ENCODE peak calls at places on chromosomes 11 and 22, in five cellular contexts. X is cardiac muscle cell, Q is left ventricle myocardium inferior, N is Peyer's patch, V is SK-N-SH. E is an unnamed sample. For H3K9me3, the result is how much of the 10 kb centered on the place peaks cover.

GRCh38 chr11:58685973-58686720 is 45.6 kb downstream of the GLYAT start:
- DNase-seq in X (no peak), Q (no peak), N (no peak), V (no peak), E (no peak)

GRCh38 chr11:12248330-12248729 is 129.0 kb upstream of the PARVA start:
- DNase-seq in X (no peak), Q (peak), N (peak), V (peak), E (peak)

GRCh38 chr22:42074153-42074750 is at the start of gene PHETA2:
- DNase-seq in X (peak), Q (peak), N (peak), V (peak), E (no peak)

GRCh38 chr11:19060629-19061028 is at the start of gene MRGPRX2:
- DNase-seq in X (no peak), Q (no peak), N (no peak), V (no peak), E (no peak)

GRCh38 chr11:69654660-69655478 is 13.9 kb downstream of the CCND1 start:
- DNase-seq in X (no peak), Q (no peak), N (no peak), V (no peak), E (no peak)

GRCh38 chr11:697028-697491 is 1.4 kb downstream of the TMEM80 start:
- DNase-seq in X (no peak), Q (no peak), N (no peak), V (no peak), E (no peak)

GRCh38 chr11:99979052-99979451 is 708.0 kb upstream of the ARHGAP42 start:
- DNase-seq in X (no peak), Q (no peak), N (no peak), V (no peak), E (no peak)

GRCh38 chr22:22657712-22658111 is 13.3 kb downstream of the GGTLC2 start:
- DNase-seq in X (no peak), Q (no peak), N (no peak), V (no peak), E (no peak)

GRCh38 chr22:38454361-38455062 is 487 bp downstream of the KCNJ4 start:
- DNase-seq in X (peak), Q (no peak), N (no peak), V (peak), E (no peak)

GRCh38 chr11:67022341-67022933 is 497 bp upstream of the SYT12 start:
- DNase-seq in X (no peak), Q (no peak), N (peak), V (peak), E (peak)

GRCh38 chr22:36796629-36797175 is 20.1 kb downstream of the PVALB start:
- DNase-seq in X (no peak), Q (no peak), N (no peak), V (no peak), E (no peak)

GRCh38 chr11:126465573-126466287 is 110.2 kb downstream of the ST3GAL4 start:
- DNase-seq in X (no peak), Q (no peak), N (peak), V (peak), E (peak)

GRCh38 chr11:120835601-120836228 is 188.2 kb upstream of the TBCEL start:
- DNase-seq in X (no peak), Q (no peak), N (no peak), V (no peak), E (no peak)

GRCh38 chr11:36238881-36239280 is 50.3 kb downstream of the COMMD9 start:
- DNase-seq in X (no peak), Q (no peak), N (no peak), V (no peak), E (no peak)

GRCh38 chr11:77322926-77323590 is 21.6 kb upstream of the GDPD4 start:
- DNase-seq in X (no peak), Q (no peak), N (no peak), V (no peak), E (no peak)

GRCh38 chr22:23251445-23252093 is 71.3 kb downstream of the BCR start:
- DNase-seq in X (no peak), Q (no peak), N (peak), V (no peak), E (no peak)

GRCh38 chr22:20021196-20022181 is 579 bp downstream of the TANGO2 start:
- DNase-seq in X (peak), Q (peak), N (peak), V (peak), E (peak)

GRCh38 chr11:57460017-57460755 is at the start of gene RTN4RL2:
- DNase-seq in X (peak), Q (peak), N (no peak), V (peak), E (peak)

GRCh38 chr11:21785351-21785750 is 407.5 kb upstream of the ANO5 start:
- DNase-seq in X (no peak), Q (no peak), N (no peak), V (no peak), E (no peak)

GRCh38 chr22:35766654-35767580 is 49.2 kb downstream of the APOL5 start:
- DNase-seq in X (peak), Q (no peak), N (no peak), V (no peak), E (no peak)

GRCh38 chr22:17785185-17786184 is 11.2 kb upstream of the BID start:
- DNase-seq in X (no peak), Q (peak), N (peak), V (no peak), E (peak)

GRCh38 chr22:37484115-37485005 is 1.8 kb downstream of the MFNG start:
- DNase-seq in X (no peak), Q (peak), N (peak), V (no peak), E (peak)

GRCh38 chr11:65432686-65433582 is 10.3 kb downstream of the NEAT1 start:
- DNase-seq in X (peak), Q (no peak), N (no peak), V (no peak), E (no peak)

GRCh38 chr11:6531267-6531752 is 34.2 kb downstream of the DNHD1 start:
- DNase-seq in X (peak), Q (no peak), N (no peak), V (peak), E (no peak)

GRCh38 chr22:29700949-29701927 is 18.6 kb upstream of the CABP7 start:
- DNase-seq in X (peak), Q (no peak), N (peak), V (peak), E (no peak)

GRCh38 chr11:3826721-3827120 is 14.0 kb downstream of the RHOG start:
- DNase-seq in X (no peak), Q (no peak), N (no peak), V (no peak), E (no peak)

GRCh38 chr11:68896171-68896959 is 7.3 kb downstream of the MRPL21 start:
- DNase-seq in X (no peak), Q (no peak), N (no peak), V (no peak), E (no peak)

GRCh38 chr11:112460141-112460540 is 199.5 kb upstream of the PLET1 start:
- DNase-seq in X (no peak), Q (no peak), N (no peak), V (no peak), E (no peak)

GRCh38 chr11:91796999-91797398 is 427.6 kb upstream of the FAT3 start:
- DNase-seq in X (no peak), Q (no peak), N (no peak), V (no peak), E (no peak)

GRCh38 chr11:14218728-14219127 is 140.3 kb downstream of the RRAS2 start:
- DNase-seq in X (no peak), Q (no peak), N (no peak), V (no peak), E (no peak)

GRCh38 chr11:101187748-101188147 is 58.1 kb upstream of the PGR start:
- DNase-seq in X (no peak), Q (no peak), N (no peak), V (no peak), E (no peak)

GRCh38 chr11:75689861-75690641 is 21.2 kb upstream of the MAP6 start:
- DNase-seq in X (no peak), Q (no peak), N (no peak), V (no peak), E (no peak)

GRCh38 chr11:110971110-110971509 is 258.9 kb upstream of the ARHGAP20 start:
- DNase-seq in X (no peak), Q (no peak), N (no peak), V (no peak), E (no peak)

GRCh38 chr22:31491218-31491962 is 1.7 kb upstream of the EIF4ENIF1 start:
- DNase-seq in X (no peak), Q (no peak), N (no peak), V (no peak), E (no peak)
- H3K4me3 ChIP-seq in X (no peak), Q (peak), N (no peak), V (no peak), E (no peak)

DNA sequence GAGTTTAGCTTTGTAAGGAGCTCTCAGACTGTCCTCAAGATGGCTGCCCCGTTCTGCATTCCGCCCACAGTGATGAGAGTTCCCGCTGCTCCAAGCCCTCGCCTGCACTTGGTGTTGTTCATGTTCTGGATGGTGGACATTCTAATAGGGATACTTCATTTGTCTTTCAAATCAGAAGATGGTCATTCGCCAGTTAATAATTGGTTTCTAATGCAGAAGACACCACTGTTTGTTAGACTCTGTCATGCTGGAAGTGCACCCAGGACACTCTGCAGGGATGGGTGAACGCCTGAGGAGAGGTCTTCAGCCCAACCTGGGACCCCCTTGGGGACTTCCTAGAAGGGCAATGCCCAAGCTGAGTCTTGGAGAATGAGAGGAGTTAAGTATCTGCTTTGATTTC is 836.4 kb downstream of the TBC1D22A start:
- DNase-seq in X (no peak), Q (no peak), N (no peak), V (no peak), E (no peak)
- H3K9me3 ChIP-seq in X (under half), Q (under half), N (under half), V (under half), E (under half)

GRCh38 chr11:2774173-2775082 is 74.6 kb upstream of the KCNQ1OT1 start:
- DNase-seq in X (no peak), Q (no peak), N (peak), V (no peak), E (peak)
- H3K4me3 ChIP-seq in X (no peak), Q (no peak), N (no peak), V (no peak), E (no peak)

GRCh38 chr11:45333023-45333422 is 46.9 kb upstream of the SYT13 start:
- DNase-seq in X (no peak), Q (no peak), N (no peak), V (no peak), E (no peak)

GRCh38 chr11:45334410-45334809 is 48.3 kb upstream of the SYT13 start:
- DNase-seq in X (no peak), Q (no peak), N (no peak), V (no peak), E (no peak)

GRCh38 chr11:45333506-45333971 is 47.4 kb upstream of the SYT13 start:
- DNase-seq in X (no peak), Q (peak), N (peak), V (peak), E (peak)

GRCh38 chr11:45331839-45332485 is 45.8 kb upstream of the SYT13 start:
- DNase-seq in X (no peak), Q (no peak), N (no peak), V (no peak), E (no peak)

DNA sequence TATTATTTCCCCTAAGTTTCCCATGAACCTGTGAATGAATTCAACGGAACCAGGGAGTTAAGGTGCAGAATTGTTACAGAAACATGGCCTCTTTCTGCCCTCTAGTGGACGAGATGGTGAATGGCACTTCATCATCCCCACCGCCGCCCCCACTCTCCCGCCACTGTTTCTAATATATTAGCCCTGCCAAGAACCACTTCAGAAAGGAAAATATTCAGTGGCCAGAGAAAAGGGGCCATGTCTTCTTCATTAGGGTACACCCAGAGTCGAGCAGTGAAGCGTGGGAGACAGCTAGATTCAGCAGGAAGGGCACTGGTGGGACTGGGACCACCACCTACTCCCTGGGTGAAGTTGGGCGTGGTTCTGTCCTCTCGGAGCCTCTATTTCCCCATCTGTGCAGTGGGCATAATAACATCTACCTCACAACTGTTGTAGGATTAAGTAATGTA is 46.4 kb upstream of the SYT13 start:
- DNase-seq in X (peak), Q (no peak), N (peak), V (peak), E (peak)
- H3K9me3 ChIP-seq in X (under half), Q (under half), N (under half), V (under half), E (under half)

DNA sequence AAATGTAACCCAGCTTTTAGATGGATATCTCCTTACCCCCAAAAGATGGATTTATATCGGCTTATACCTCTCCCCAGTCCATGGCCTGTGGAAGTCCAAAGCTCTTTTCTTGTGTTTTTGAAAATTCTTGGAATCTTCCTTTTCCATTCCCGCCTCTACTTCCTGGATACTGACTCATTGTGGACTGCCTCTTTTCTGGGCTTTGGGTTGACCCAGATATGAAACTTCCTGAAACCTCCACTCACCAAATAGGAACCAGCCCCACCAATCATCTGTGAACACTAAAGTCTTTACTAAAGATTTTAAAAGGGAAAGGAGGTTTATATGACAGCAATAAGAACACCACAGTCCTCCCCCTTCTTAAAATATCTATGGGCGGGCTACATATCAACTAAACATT is 163.4 kb upstream of the SYN3 start:
- DNase-seq in X (no peak), Q (no peak), N (no peak), V (no peak), E (no peak)
- H3K4me3 ChIP-seq in X (no peak), Q (peak), N (no peak), V (no peak), E (no peak)